ENCODE peak calls at places on chromosomes 16 and 17, in nine cellular contexts. One of them, this sample, is unnamed.

GRCh38 chr16:11585460-11586374 is 1.0 kb downstream of the LITAF start:
- DNase-seq in RWPE2: no peak
- DNase-seq in HCT116: no peak
- DNase-seq in AG09309: no peak
- DNase-seq in AG10803: no peak
- DNase-seq in HL-60: no peak
- DNase-seq in nephron progenitor cell: no peak
- DNase-seq in cardiac muscle cell: no peak
- DNase-seq in PC-3: no peak
- DNase-seq in this sample: no peak

GRCh38 chr17:70582777-70583176 is 413.4 kb downstream of the KCNJ2 start:
- DNase-seq in HL-60: no peak
- DNase-seq in nephron progenitor cell: no peak
- DNase-seq in AG10803: no peak
- DNase-seq in HCT116: no peak
- DNase-seq in RWPE2: no peak
- DNase-seq in cardiac muscle cell: no peak
- DNase-seq in AG09309: no peak
- DNase-seq in PC-3: no peak
- DNase-seq in this sample: no peak

GRCh38 chr17:69448431-69449102 is 34.1 kb downstream of the MAP2K6 start:
- DNase-seq in HCT116: no peak
- DNase-seq in AG10803: no peak
- DNase-seq in nephron progenitor cell: peak
- DNase-seq in cardiac muscle cell: peak
- DNase-seq in HL-60: no peak
- DNase-seq in PC-3: no peak
- DNase-seq in RWPE2: no peak
- DNase-seq in AG09309: no peak
- DNase-seq in this sample: peak

GRCh38 chr17:4998027-4998665 is 396 bp downstream of the KIF1C start:
- DNase-seq in HCT116: no peak
- DNase-seq in PC-3: no peak
- DNase-seq in AG09309: no peak
- DNase-seq in RWPE2: no peak
- DNase-seq in nephron progenitor cell: peak
- DNase-seq in cardiac muscle cell: no peak
- DNase-seq in AG10803: peak
- DNase-seq in HL-60: no peak
- DNase-seq in this sample: peak

GRCh38 chr17:12977008-12977751 is 40.6 kb downstream of the ELAC2 start:
- DNase-seq in cardiac muscle cell: peak
- DNase-seq in nephron progenitor cell: no peak
- DNase-seq in HL-60: no peak
- DNase-seq in AG10803: peak
- DNase-seq in PC-3: no peak
- DNase-seq in AG09309: no peak
- DNase-seq in HCT116: no peak
- DNase-seq in RWPE2: no peak
- DNase-seq in this sample: no peak

GRCh38 chr17:37844158-37844976 is 79.8 kb upstream of the TBC1D3K start:
- DNase-seq in AG10803: peak
- DNase-seq in HCT116: peak
- DNase-seq in AG09309: no peak
- DNase-seq in nephron progenitor cell: peak
- DNase-seq in HL-60: peak
- DNase-seq in RWPE2: no peak
- DNase-seq in cardiac muscle cell: peak
- DNase-seq in PC-3: peak
- DNase-seq in this sample: peak

GRCh38 chr17:43755389-43755875 is 3.2 kb downstream of the SOST start:
- DNase-seq in RWPE2: no peak
- DNase-seq in HCT116: no peak
- DNase-seq in AG09309: no peak
- DNase-seq in nephron progenitor cell: peak
- DNase-seq in AG10803: no peak
- DNase-seq in PC-3: peak
- DNase-seq in cardiac muscle cell: peak
- DNase-seq in HL-60: no peak
- DNase-seq in this sample: peak

GRCh38 chr17:48453447-48453846 is 23.4 kb upstream of the SKAP1 start:
- DNase-seq in AG10803: no peak
- DNase-seq in PC-3: no peak
- DNase-seq in HCT116: no peak
- DNase-seq in nephron progenitor cell: no peak
- DNase-seq in RWPE2: no peak
- DNase-seq in cardiac muscle cell: no peak
- DNase-seq in AG09309: no peak
- DNase-seq in HL-60: no peak
- DNase-seq in this sample: no peak

GRCh38 chr16:3170440-3171180 is 17.4 kb upstream of the OR1F1 start:
- DNase-seq in AG10803: no peak
- DNase-seq in HL-60: no peak
- DNase-seq in PC-3: no peak
- DNase-seq in RWPE2: no peak
- DNase-seq in nephron progenitor cell: no peak
- DNase-seq in HCT116: no peak
- DNase-seq in AG09309: no peak
- DNase-seq in cardiac muscle cell: no peak
- DNase-seq in this sample: no peak

GRCh38 chr17:4944163-4944553 is 4.1 kb downstream of the RNF167 start:
- DNase-seq in HCT116: no peak
- DNase-seq in PC-3: no peak
- DNase-seq in AG10803: no peak
- DNase-seq in HL-60: no peak
- DNase-seq in AG09309: no peak
- DNase-seq in cardiac muscle cell: no peak
- DNase-seq in nephron progenitor cell: no peak
- DNase-seq in RWPE2: no peak
- DNase-seq in this sample: no peak

GRCh38 chr17:45093444-45094110 is 32.5 kb downstream of the NMT1 start:
- DNase-seq in nephron progenitor cell: no peak
- DNase-seq in HL-60: no peak
- DNase-seq in HCT116: no peak
- DNase-seq in AG10803: peak
- DNase-seq in RWPE2: no peak
- DNase-seq in PC-3: no peak
- DNase-seq in AG09309: no peak
- DNase-seq in cardiac muscle cell: peak
- DNase-seq in this sample: no peak

GRCh38 chr16:79776243-79776884 is 175.8 kb upstream of the MAF start:
- DNase-seq in nephron progenitor cell: no peak
- DNase-seq in PC-3: no peak
- DNase-seq in HL-60: no peak
- DNase-seq in cardiac muscle cell: peak
- DNase-seq in HCT116: no peak
- DNase-seq in RWPE2: no peak
- DNase-seq in AG10803: peak
- DNase-seq in AG09309: no peak
- DNase-seq in this sample: peak

DNA sequence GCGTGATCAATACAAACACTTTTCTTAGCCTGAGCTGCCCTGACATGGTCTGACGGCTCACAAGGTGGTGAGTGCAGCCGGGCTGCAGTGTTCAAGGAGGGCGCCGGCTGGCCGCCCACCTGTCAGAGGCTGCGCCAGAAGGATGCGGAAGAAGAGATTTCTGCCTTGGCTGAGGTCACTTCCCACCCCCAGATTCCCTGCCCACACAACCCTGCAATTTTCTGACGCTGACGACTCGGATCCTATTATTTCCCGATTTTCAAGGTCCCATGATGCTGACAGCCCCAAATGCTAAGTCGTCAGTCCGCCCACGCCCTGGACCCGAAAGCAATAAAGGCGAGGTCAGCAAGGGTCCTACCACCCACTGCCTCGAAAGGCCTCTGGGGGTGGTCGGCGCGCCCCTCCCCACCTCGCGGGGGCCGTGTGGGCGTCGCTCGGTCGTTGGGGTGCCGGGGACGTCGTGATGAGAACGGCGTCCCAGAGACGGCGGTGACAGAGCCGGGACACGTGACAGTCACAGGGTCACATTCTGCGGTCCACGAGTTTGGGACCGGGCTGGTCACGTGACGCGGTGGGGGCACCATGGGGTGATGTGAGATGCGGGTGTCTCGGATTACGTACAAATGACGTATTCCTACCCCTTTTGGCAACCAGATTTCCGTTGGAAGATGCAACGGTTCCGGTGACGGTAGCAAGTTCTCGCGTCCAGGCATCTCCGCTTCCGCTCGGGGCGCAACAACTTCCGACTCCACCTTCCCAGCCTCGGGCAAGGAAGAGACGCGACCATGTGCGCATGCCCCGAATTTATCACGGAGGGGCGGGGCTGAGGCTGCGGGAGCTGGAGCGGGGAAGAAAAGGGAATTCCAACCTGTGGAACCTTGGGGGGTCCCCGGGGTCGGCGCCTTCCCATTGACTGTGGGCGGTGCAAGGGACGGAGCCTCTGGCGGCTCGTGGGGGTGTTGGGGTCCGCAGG is at the start of gene STX4:
- DNase-seq in HL-60: peak
- DNase-seq in HCT116: peak
- DNase-seq in cardiac muscle cell: peak
- DNase-seq in AG10803: peak
- DNase-seq in AG09309: peak
- DNase-seq in PC-3: peak
- DNase-seq in RWPE2: peak
- DNase-seq in nephron progenitor cell: peak
- DNase-seq in this sample: peak
- TF ChIP-seq CTCF in HL-60: no peak
- TF ChIP-seq CTCF in HCT116: no peak
- TF ChIP-seq CTCF in cardiac muscle cell: no peak
- TF ChIP-seq CTCF in AG10803: peak
- TF ChIP-seq CTCF in AG09309: peak
- TF ChIP-seq CTCF in PC-3: no peak
- TF ChIP-seq CTCF in RWPE2: no peak
- TF ChIP-seq CTCF in nephron progenitor cell: no peak
- TF ChIP-seq CTCF in this sample: no peak

DNA sequence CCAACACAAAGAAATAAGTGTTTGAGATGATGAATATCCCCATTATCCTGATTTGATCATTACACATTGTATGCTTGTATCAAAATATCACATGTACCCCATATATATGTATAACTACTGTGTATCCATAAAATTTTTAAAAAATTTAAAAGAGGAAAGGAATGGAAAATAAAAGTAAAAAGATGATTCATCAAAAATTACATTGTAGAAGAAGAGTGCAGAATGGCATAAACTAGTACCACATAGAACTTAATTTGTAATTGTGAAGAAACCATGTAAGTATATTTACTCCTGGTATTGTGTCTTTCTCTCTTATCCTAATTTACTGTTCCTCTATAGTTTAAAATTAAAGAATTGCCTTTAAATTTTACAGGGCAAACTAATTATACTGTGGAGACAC is 11.5 kb upstream of the KRT10 start:
- DNase-seq in RWPE2: no peak
- DNase-seq in PC-3: no peak
- DNase-seq in cardiac muscle cell: no peak
- DNase-seq in AG09309: no peak
- DNase-seq in AG10803: no peak
- DNase-seq in HCT116: no peak
- DNase-seq in HL-60: no peak
- DNase-seq in nephron progenitor cell: no peak
- DNase-seq in this sample: no peak
- TF ChIP-seq CTCF in RWPE2: no peak
- TF ChIP-seq CTCF in PC-3: no peak
- TF ChIP-seq CTCF in cardiac muscle cell: no peak
- TF ChIP-seq CTCF in AG09309: no peak
- TF ChIP-seq CTCF in AG10803: no peak
- TF ChIP-seq CTCF in HCT116: no peak
- TF ChIP-seq CTCF in HL-60: no peak
- TF ChIP-seq CTCF in nephron progenitor cell: no peak
- TF ChIP-seq CTCF in this sample: no peak

GRCh38 chr16:74817851-74818250 is 43.2 kb upstream of the FA2H start:
- DNase-seq in RWPE2: no peak
- DNase-seq in nephron progenitor cell: no peak
- DNase-seq in AG10803: no peak
- DNase-seq in HCT116: no peak
- DNase-seq in AG09309: no peak
- DNase-seq in cardiac muscle cell: no peak
- DNase-seq in HL-60: no peak
- DNase-seq in PC-3: no peak
- DNase-seq in this sample: no peak
- TF ChIP-seq CTCF in RWPE2: no peak
- TF ChIP-seq CTCF in nephron progenitor cell: no peak
- TF ChIP-seq CTCF in AG10803: no peak
- TF ChIP-seq CTCF in HCT116: no peak
- TF ChIP-seq CTCF in AG09309: no peak
- TF ChIP-seq CTCF in cardiac muscle cell: no peak
- TF ChIP-seq CTCF in HL-60: no peak
- TF ChIP-seq CTCF in PC-3: no peak
- TF ChIP-seq CTCF in this sample: no peak

GRCh38 chr16:19524356-19524865 is 669 bp downstream of the CCP110 start:
- DNase-seq in cardiac muscle cell: no peak
- DNase-seq in HCT116: no peak
- DNase-seq in AG09309: no peak
- DNase-seq in PC-3: no peak
- DNase-seq in AG10803: no peak
- DNase-seq in nephron progenitor cell: no peak
- DNase-seq in RWPE2: no peak
- DNase-seq in HL-60: no peak
- DNase-seq in this sample: no peak

GRCh38 chr16:19523559-19524355 is at the start of gene CCP110:
- DNase-seq in RWPE2: peak
- DNase-seq in cardiac muscle cell: peak
- DNase-seq in PC-3: peak
- DNase-seq in HL-60: peak
- DNase-seq in AG10803: peak
- DNase-seq in AG09309: peak
- DNase-seq in HCT116: peak
- DNase-seq in nephron progenitor cell: peak
- DNase-seq in this sample: peak

GRCh38 chr16:19523184-19523558 is 571 bp upstream of the CCP110 start:
- DNase-seq in HL-60: no peak
- DNase-seq in RWPE2: no peak
- DNase-seq in AG09309: no peak
- DNase-seq in cardiac muscle cell: no peak
- DNase-seq in AG10803: no peak
- DNase-seq in HCT116: no peak
- DNase-seq in PC-3: no peak
- DNase-seq in nephron progenitor cell: no peak
- DNase-seq in this sample: no peak

GRCh38 chr16:19527161-19527560 is 3.4 kb downstream of the CCP110 start:
- DNase-seq in cardiac muscle cell: no peak
- DNase-seq in AG10803: no peak
- DNase-seq in RWPE2: no peak
- DNase-seq in nephron progenitor cell: no peak
- DNase-seq in HL-60: no peak
- DNase-seq in AG09309: no peak
- DNase-seq in HCT116: no peak
- DNase-seq in PC-3: no peak
- DNase-seq in this sample: no peak

GRCh38 chr16:19524866-19525723 is 1.4 kb downstream of the CCP110 start:
- DNase-seq in HCT116: no peak
- DNase-seq in AG10803: no peak
- DNase-seq in PC-3: no peak
- DNase-seq in HL-60: no peak
- DNase-seq in cardiac muscle cell: no peak
- DNase-seq in AG09309: no peak
- DNase-seq in RWPE2: no peak
- DNase-seq in nephron progenitor cell: no peak
- DNase-seq in this sample: no peak
- TF ChIP-seq CTCF in HCT116: no peak
- TF ChIP-seq CTCF in AG10803: no peak
- TF ChIP-seq CTCF in PC-3: no peak
- TF ChIP-seq CTCF in HL-60: no peak
- TF ChIP-seq CTCF in cardiac muscle cell: no peak
- TF ChIP-seq CTCF in AG09309: no peak
- TF ChIP-seq CTCF in RWPE2: no peak
- TF ChIP-seq CTCF in nephron progenitor cell: no peak
- TF ChIP-seq CTCF in this sample: no peak